ENCODE peak calls at places on chromosomes 6 and 20, in nine cellular contexts. E is psoas muscle; G is CD8-positive, alpha-beta T cell; L is sigmoid colon; Z is cardiac muscle cell; Q is PC-9; D is endodermal cell; W is uterus; F is kidney. R is an unnamed sample.

GRCh38 chr6:136334853-136335252 is 45.2 kb upstream of the BCLAF1 start:
- DNase-seq in E (no peak), G (no peak), L (no peak), Z (no peak), Q (no peak), D (peak; percentile 86), W (no peak), F (no peak), R (no peak)

GRCh38 chr6:135274561-135275293 is 93.6 kb downstream of the MYB start:
- DNase-seq in E (no peak), G (no peak), L (no peak), Z (no peak), Q (no peak), D (no peak), W (no peak), F (no peak), R (no peak)

GRCh38 chr6:158219229-158219628 is 51.1 kb downstream of the GTF2H5 start:
- DNase-seq in E (no peak), G (no peak), L (no peak), Z (peak; percentile 95), Q (no peak), D (no peak), W (no peak), F (no peak), R (no peak)

GRCh38 chr6:7126759-7127158 is 19.0 kb downstream of the RREB1 start:
- DNase-seq in E (no peak), G (no peak), L (no peak), Z (no peak), Q (no peak), D (peak; percentile 10), W (no peak), F (no peak), R (no peak)

GRCh38 chr6:41939091-41939847 is 2.3 kb downstream of the CCND3 start:
- DNase-seq in E (peak; percentile 52), G (no peak), L (peak; percentile 71), Z (peak; percentile 85), Q (no peak), D (peak; percentile 92), W (peak; percentile 42), F (no peak), R (no peak)

GRCh38 chr6:21022343-21023107 is 488.3 kb downstream of the CDKAL1 start:
- DNase-seq in E (no peak), G (no peak), L (no peak), Z (peak; percentile 87), Q (peak; percentile 62), D (peak; percentile 62), W (no peak), F (peak; percentile 80), R (peak; percentile 61)

GRCh38 chr20:9409981-9410380 is 104.4 kb upstream of the LAMP5 start:
- DNase-seq in E (no peak), G (no peak), L (no peak), Z (peak; percentile 39), Q (no peak), D (no peak), W (no peak), F (no peak), R (no peak)

GRCh38 chr6:129233458-129234134 is 350.7 kb downstream of the LAMA2 start:
- DNase-seq in E (no peak), G (no peak), L (no peak), Z (no peak), Q (no peak), D (no peak), W (no peak), F (no peak), R (no peak)

GRCh38 chr6:39951716-39952115 is 17.5 kb upstream of the MOCS1 start:
- DNase-seq in E (no peak), G (no peak), L (no peak), Z (peak; percentile 68), Q (no peak), D (no peak), W (no peak), F (no peak), R (no peak)

GRCh38 chr6:133724726-133725125 is 164.2 kb upstream of the TCF21 start:
- DNase-seq in E (no peak), G (no peak), L (no peak), Z (peak; percentile 58), Q (no peak), D (no peak), W (no peak), F (no peak), R (no peak)

GRCh38 chr6:149991838-149992237 is 28.1 kb downstream of the ULBP1 start:
- DNase-seq in E (no peak), G (no peak), L (no peak), Z (no peak), Q (no peak), D (no peak), W (no peak), F (no peak), R (no peak)

GRCh38 chr6:170248111-170248805 is 42.6 kb downstream of the DLL1 start:
- DNase-seq in E (no peak), G (no peak), L (no peak), Z (peak; percentile 44), Q (no peak), D (no peak), W (no peak), F (peak; percentile 81), R (peak; percentile 30)

GRCh38 chr20:44069203-44069931 is 117.6 kb downstream of the JPH2 start:
- DNase-seq in E (no peak), G (peak; percentile 76), L (no peak), Z (peak; percentile 34), Q (no peak), D (peak; percentile 26), W (no peak), F (peak; percentile 48), R (no peak)

GRCh38 chr6:116424001-116424400 is 37.2 kb upstream of the CALHM6 start:
- DNase-seq in E (no peak), G (no peak), L (no peak), Z (no peak), Q (no peak), D (no peak), W (no peak), F (no peak), R (no peak)

GRCh38 chr20:32847964-32848363 is 10.8 kb upstream of the EFCAB8 start:
- DNase-seq in E (no peak), G (no peak), L (no peak), Z (no peak), Q (no peak), D (no peak), W (no peak), F (no peak), R (no peak)

GRCh38 chr20:32842688-32843524 is 15.8 kb upstream of the EFCAB8 start:
- DNase-seq in E (no peak), G (no peak), L (no peak), Z (no peak), Q (no peak), D (no peak), W (no peak), F (no peak), R (no peak)

GRCh38 chr20:32848846-32849245 is 9.9 kb upstream of the EFCAB8 start:
- DNase-seq in E (no peak), G (no peak), L (no peak), Z (no peak), Q (no peak), D (no peak), W (no peak), F (no peak), R (no peak)

GRCh38 chr20:32846852-32847251 is 11.9 kb upstream of the EFCAB8 start:
- DNase-seq in E (no peak), G (no peak), L (no peak), Z (no peak), Q (no peak), D (no peak), W (no peak), F (no peak), R (no peak)

DNA sequence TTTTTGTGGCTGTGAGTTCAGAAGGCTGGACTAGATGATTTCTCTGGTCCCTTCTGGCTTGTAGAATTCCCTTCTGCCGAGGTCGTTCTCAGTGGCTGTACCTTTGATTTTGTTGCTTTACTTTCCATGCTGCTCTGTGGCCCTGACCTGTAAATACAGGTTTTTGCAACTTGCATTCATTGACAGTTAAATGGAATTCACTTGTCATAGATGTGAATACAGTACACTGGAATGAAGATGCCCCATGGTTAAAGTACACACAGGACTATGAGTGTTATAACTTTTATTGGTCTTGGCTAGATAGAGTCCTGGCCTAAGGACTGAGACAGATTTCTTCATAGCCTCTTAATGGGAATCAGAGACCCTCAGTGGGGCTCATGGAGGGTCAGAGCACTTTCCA is 12.9 kb upstream of the EFCAB8 start:
- DNase-seq in E (no peak), G (no peak), L (no peak), Z (no peak), Q (no peak), D (no peak), W (no peak), F (no peak), R (no peak)
- H3K36me3 ChIP-seq in E (peaks cover 9% of the 10 kb centered on the region), G (peaks cover 42% of the 10 kb centered on the region), L (no peaks in the 10 kb centered on the region), Z (peaks cover 36% of the 10 kb centered on the region), Q (peaks cover 25% of the 10 kb centered on the region), D (peaks cover 90% of the 10 kb centered on the region), W (no peaks in the 10 kb centered on the region), F (peaks cover 25% of the 10 kb centered on the region), R (peaks cover 96% of the 10 kb centered on the region)

GRCh38 chr20:33668087-33668790 is 1.5 kb downstream of the ACTL10 start:
- DNase-seq in E (no peak), G (peak; percentile 79), L (peak; percentile 93), Z (no peak), Q (no peak), D (peak; percentile 93), W (peak; percentile 75), F (peak; percentile 93), R (peak; percentile 72)
- H3K27ac ChIP-seq in E (peak overlapping the region; percentile 75), G (peak overlapping the region; percentile 25), L (peak overlapping the region; percentile 98), Z (no peak overlapping the region), Q (no peak overlapping the region), D (no peak overlapping the region), W (peak overlapping the region; percentile 95), F (no peak overlapping the region), R (peak overlapping the region; percentile 44)

GRCh38 chr20:17650816-17651760 is 31.0 kb downstream of the RRBP1 start:
- DNase-seq in E (no peak), G (no peak), L (peak; percentile 60), Z (peak; percentile 53), Q (no peak), D (no peak), W (peak; percentile 25), F (peak; percentile 26), R (no peak)

GRCh38 chr20:17652411-17652810 is 29.6 kb downstream of the RRBP1 start:
- DNase-seq in E (no peak), G (no peak), L (peak; percentile 65), Z (no peak), Q (no peak), D (no peak), W (peak; percentile 13), F (no peak), R (no peak)

GRCh38 chr20:17653835-17654648 is 28.0 kb downstream of the RRBP1 start:
- DNase-seq in E (no peak), G (no peak), L (peak; percentile 57), Z (no peak), Q (no peak), D (no peak), W (peak; percentile 9), F (no peak), R (peak; percentile 54)

GRCh38 chr20:17650301-17650761 is 31.7 kb downstream of the RRBP1 start:
- DNase-seq in E (no peak), G (no peak), L (peak; percentile 64), Z (no peak), Q (no peak), D (no peak), W (peak; percentile 31), F (no peak), R (no peak)

GRCh38 chr20:17651761-17652388 is 30.2 kb downstream of the RRBP1 start:
- DNase-seq in E (no peak), G (no peak), L (peak; percentile 60), Z (no peak), Q (peak; percentile 30), D (no peak), W (peak; percentile 13), F (no peak), R (no peak)
- TF ChIP-seq CTCF in E (no peak), G (no peak), L (no peak), Z (no peak), Q (peak; percentile 39), D (no peak), W (no peak), F (peak; percentile 6), R (peak; percentile 38)

GRCh38 chr6:37452522-37452921 is 19.5 kb downstream of the CMTR1 start:
- DNase-seq in E (no peak), G (no peak), L (no peak), Z (no peak), Q (no peak), D (no peak), W (no peak), F (no peak), R (no peak)
- H3K36me3 ChIP-seq in E (peaks cover 19% of the 10 kb centered on the region), G (peaks cover 62% of the 10 kb centered on the region), L (no peaks in the 10 kb centered on the region), Z (peaks cover 30% of the 10 kb centered on the region), Q (peaks cover 14% of the 10 kb centered on the region), D (peaks cover 90% of the 10 kb centered on the region), W (no peaks in the 10 kb centered on the region), F (peaks cover 39% of the 10 kb centered on the region), R (peaks cover 57% of the 10 kb centered on the region)

R was measured in RWPE2.